ENCODE peak calls at places on chromosomes 3 and 15, in seven cellular contexts. One of them, this sample, is unnamed. For H3K9me3, the result is how much of the 10 kb centered on the place peaks cover.

GRCh38 chr3:8490079-8490552 is 11.5 kb upstream of the LMCD1 start:
- DNase-seq in transverse colon: no peak
- DNase-seq in esophagus muscularis mucosa: no peak
- DNase-seq in H1: no peak
- DNase-seq in sigmoid colon: no peak
- DNase-seq in stomach: no peak
- DNase-seq in A549: peak
- DNase-seq in this sample: no peak

GRCh38 chr3:124653071-124653470 is 77.2 kb upstream of the UMPS start:
- DNase-seq in A549: no peak
- DNase-seq in stomach: no peak
- DNase-seq in transverse colon: no peak
- DNase-seq in esophagus muscularis mucosa: no peak
- DNase-seq in sigmoid colon: no peak
- DNase-seq in H1: no peak
- DNase-seq in this sample: no peak

GRCh38 chr3:29291982-29292363 is 11.1 kb downstream of the RBMS3 start:
- DNase-seq in transverse colon: no peak
- DNase-seq in esophagus muscularis mucosa: no peak
- DNase-seq in stomach: no peak
- DNase-seq in sigmoid colon: no peak
- DNase-seq in H1: no peak
- DNase-seq in A549: no peak
- DNase-seq in this sample: no peak

GRCh38 chr3:173870976-173871375 is 473.4 kb downstream of the NLGN1 start:
- DNase-seq in transverse colon: no peak
- DNase-seq in stomach: no peak
- DNase-seq in esophagus muscularis mucosa: no peak
- DNase-seq in A549: no peak
- DNase-seq in H1: no peak
- DNase-seq in sigmoid colon: no peak
- DNase-seq in this sample: no peak

GRCh38 chr15:60961541-60961940 is 267.6 kb downstream of the RORA start:
- DNase-seq in H1: no peak
- DNase-seq in stomach: no peak
- DNase-seq in esophagus muscularis mucosa: peak
- DNase-seq in A549: no peak
- DNase-seq in sigmoid colon: no peak
- DNase-seq in transverse colon: no peak
- DNase-seq in this sample: no peak

GRCh38 chr3:190697901-190698300 is 164.6 kb downstream of the GMNC start:
- DNase-seq in A549: no peak
- DNase-seq in stomach: no peak
- DNase-seq in transverse colon: no peak
- DNase-seq in esophagus muscularis mucosa: no peak
- DNase-seq in sigmoid colon: no peak
- DNase-seq in H1: no peak
- DNase-seq in this sample: no peak

GRCh38 chr3:193843447-193844301 is 250.7 kb downstream of the OPA1 start:
- DNase-seq in A549: no peak
- DNase-seq in transverse colon: peak
- DNase-seq in sigmoid colon: no peak
- DNase-seq in esophagus muscularis mucosa: no peak
- DNase-seq in stomach: peak
- DNase-seq in H1: no peak
- DNase-seq in this sample: no peak

GRCh38 chr3:173021547-173022185 is 119.4 kb downstream of the SPATA16 start:
- DNase-seq in sigmoid colon: no peak
- DNase-seq in esophagus muscularis mucosa: no peak
- DNase-seq in stomach: no peak
- DNase-seq in A549: no peak
- DNase-seq in transverse colon: no peak
- DNase-seq in H1: no peak
- DNase-seq in this sample: no peak

GRCh38 chr15:39511915-39512260 is 69.0 kb upstream of the THBS1 start:
- DNase-seq in H1: no peak
- DNase-seq in transverse colon: no peak
- DNase-seq in esophagus muscularis mucosa: no peak
- DNase-seq in sigmoid colon: no peak
- DNase-seq in stomach: no peak
- DNase-seq in A549: no peak
- DNase-seq in this sample: no peak

GRCh38 chr3:196013587-196014487 is 68.1 kb downstream of the TFRC start:
- DNase-seq in transverse colon: no peak
- DNase-seq in sigmoid colon: no peak
- DNase-seq in stomach: no peak
- DNase-seq in A549: no peak
- DNase-seq in H1: no peak
- DNase-seq in esophagus muscularis mucosa: no peak
- DNase-seq in this sample: peak

GRCh38 chr3:55203006-55203405 is 275.1 kb upstream of the LRTM1 start:
- DNase-seq in esophagus muscularis mucosa: no peak
- DNase-seq in stomach: no peak
- DNase-seq in H1: no peak
- DNase-seq in A549: no peak
- DNase-seq in transverse colon: no peak
- DNase-seq in sigmoid colon: no peak
- DNase-seq in this sample: no peak

GRCh38 chr3:152718810-152719209 is 116.1 kb upstream of the P2RY1 start:
- DNase-seq in A549: no peak
- DNase-seq in transverse colon: no peak
- DNase-seq in H1: no peak
- DNase-seq in sigmoid colon: no peak
- DNase-seq in esophagus muscularis mucosa: no peak
- DNase-seq in stomach: no peak
- DNase-seq in this sample: no peak

GRCh38 chr3:28726840-28727239 is 378.2 kb upstream of the AZI2 start:
- DNase-seq in A549: peak
- DNase-seq in H1: peak
- DNase-seq in esophagus muscularis mucosa: no peak
- DNase-seq in stomach: peak
- DNase-seq in sigmoid colon: no peak
- DNase-seq in transverse colon: peak
- DNase-seq in this sample: no peak

GRCh38 chr3:166556955-166557354 is 719.7 kb upstream of the BCHE start:
- DNase-seq in transverse colon: no peak
- DNase-seq in sigmoid colon: no peak
- DNase-seq in A549: no peak
- DNase-seq in esophagus muscularis mucosa: no peak
- DNase-seq in stomach: no peak
- DNase-seq in H1: no peak
- DNase-seq in this sample: no peak

GRCh38 chr15:31607656-31608055 is 281.0 kb downstream of the KLF13 start:
- DNase-seq in transverse colon: no peak
- DNase-seq in sigmoid colon: no peak
- DNase-seq in esophagus muscularis mucosa: no peak
- DNase-seq in H1: no peak
- DNase-seq in A549: no peak
- DNase-seq in stomach: no peak
- DNase-seq in this sample: no peak

GRCh38 chr3:126126811-126127431 is 43.0 kb upstream of the SLC41A3 start:
- DNase-seq in stomach: peak
- DNase-seq in transverse colon: no peak
- DNase-seq in sigmoid colon: peak
- DNase-seq in esophagus muscularis mucosa: peak
- DNase-seq in A549: no peak
- DNase-seq in H1: no peak
- DNase-seq in this sample: peak

GRCh38 chr15:64938192-64938591 is 26.5 kb downstream of the ANKDD1A start:
- DNase-seq in sigmoid colon: no peak
- DNase-seq in H1: no peak
- DNase-seq in stomach: no peak
- DNase-seq in esophagus muscularis mucosa: peak
- DNase-seq in transverse colon: no peak
- DNase-seq in A549: no peak
- DNase-seq in this sample: no peak

GRCh38 chr3:109687626-109688025 is 350.3 kb upstream of the DPPA4 start:
- DNase-seq in H1: no peak
- DNase-seq in stomach: no peak
- DNase-seq in esophagus muscularis mucosa: no peak
- DNase-seq in A549: no peak
- DNase-seq in sigmoid colon: no peak
- DNase-seq in transverse colon: no peak
- DNase-seq in this sample: no peak

GRCh38 chr3:139309046-139309660 is 34.7 kb upstream of the MRPS22 start:
- DNase-seq in transverse colon: no peak
- DNase-seq in esophagus muscularis mucosa: no peak
- DNase-seq in sigmoid colon: no peak
- DNase-seq in H1: no peak
- DNase-seq in stomach: no peak
- DNase-seq in A549: no peak
- DNase-seq in this sample: no peak

GRCh38 chr3:52533623-52534280 is at the start of gene NT5DC2:
- DNase-seq in stomach: peak
- DNase-seq in H1: no peak
- DNase-seq in A549: peak
- DNase-seq in transverse colon: peak
- DNase-seq in esophagus muscularis mucosa: no peak
- DNase-seq in sigmoid colon: peak
- DNase-seq in this sample: peak

GRCh38 chr3:145557405-145557804 is 603.6 kb downstream of the PLOD2 start:
- DNase-seq in transverse colon: no peak
- DNase-seq in sigmoid colon: no peak
- DNase-seq in H1: peak
- DNase-seq in esophagus muscularis mucosa: no peak
- DNase-seq in A549: no peak
- DNase-seq in stomach: no peak
- DNase-seq in this sample: no peak

GRCh38 chr3:76345878-76346277 is 560.5 kb upstream of the ZNF717 start:
- DNase-seq in esophagus muscularis mucosa: no peak
- DNase-seq in transverse colon: no peak
- DNase-seq in A549: no peak
- DNase-seq in H1: no peak
- DNase-seq in stomach: no peak
- DNase-seq in sigmoid colon: no peak
- DNase-seq in this sample: no peak

GRCh38 chr3:184757010-184757651 is 45.3 kb upstream of the MAGEF1 start:
- DNase-seq in sigmoid colon: peak
- DNase-seq in esophagus muscularis mucosa: no peak
- DNase-seq in A549: no peak
- DNase-seq in stomach: peak
- DNase-seq in H1: no peak
- DNase-seq in transverse colon: peak
- DNase-seq in this sample: peak

GRCh38 chr3:42036483-42036823 is 54.7 kb upstream of the TRAK1 start:
- DNase-seq in transverse colon: no peak
- DNase-seq in stomach: no peak
- DNase-seq in esophagus muscularis mucosa: no peak
- DNase-seq in H1: no peak
- DNase-seq in sigmoid colon: peak
- DNase-seq in A549: peak
- DNase-seq in this sample: peak

GRCh38 chr15:59169337-59169736 is 37.3 kb upstream of the LDHAL6B start:
- DNase-seq in esophagus muscularis mucosa: no peak
- DNase-seq in A549: no peak
- DNase-seq in H1: no peak
- DNase-seq in stomach: no peak
- DNase-seq in sigmoid colon: no peak
- DNase-seq in transverse colon: no peak
- DNase-seq in this sample: no peak

GRCh38 chr3:195068481-195069080 is 202.4 kb downstream of the XXYLT1 start:
- DNase-seq in transverse colon: peak
- DNase-seq in esophagus muscularis mucosa: no peak
- DNase-seq in H1: no peak
- DNase-seq in stomach: no peak
- DNase-seq in A549: no peak
- DNase-seq in sigmoid colon: no peak
- DNase-seq in this sample: no peak

DNA sequence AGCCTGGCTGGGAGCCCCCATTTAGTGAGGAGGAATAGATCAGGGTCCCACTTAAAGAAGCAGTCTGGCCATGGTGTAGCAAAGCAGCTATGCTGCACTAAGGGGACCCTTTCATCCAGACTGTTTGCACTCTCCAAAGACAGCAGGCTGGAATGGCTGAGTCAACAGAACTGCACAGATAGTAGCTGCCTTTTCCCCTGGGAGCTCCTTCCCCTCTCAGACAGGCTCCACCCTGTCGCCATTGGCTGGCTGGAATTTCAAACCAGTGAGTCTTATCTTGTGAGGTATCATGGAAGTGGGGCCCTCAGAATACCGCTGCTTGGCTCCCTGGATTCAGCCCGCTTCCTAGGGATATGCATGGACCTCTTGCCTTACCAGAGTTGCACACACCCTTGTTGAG is 117.1 kb downstream of the EPHA6 start:
- DNase-seq in H1: no peak
- DNase-seq in A549: no peak
- DNase-seq in sigmoid colon: no peak
- DNase-seq in stomach: no peak
- DNase-seq in transverse colon: no peak
- DNase-seq in esophagus muscularis mucosa: no peak
- DNase-seq in this sample: no peak
- H3K9me3 ChIP-seq in H1: under half
- H3K9me3 ChIP-seq in A549: under half
- H3K9me3 ChIP-seq in sigmoid colon: under half
- H3K9me3 ChIP-seq in stomach: half or more
- H3K9me3 ChIP-seq in transverse colon: under half
- H3K9me3 ChIP-seq in esophagus muscularis mucosa: under half
- H3K9me3 ChIP-seq in this sample: under half

GRCh38 chr3:169812844-169813677 is at the start of the genes LRRC34 and LRRIQ4:
- DNase-seq in esophagus muscularis mucosa: no peak
- DNase-seq in sigmoid colon: peak
- DNase-seq in A549: no peak
- DNase-seq in transverse colon: peak
- DNase-seq in stomach: peak
- DNase-seq in H1: peak
- DNase-seq in this sample: peak
- TF ChIP-seq POLR2A in esophagus muscularis mucosa: no peak
- TF ChIP-seq POLR2A in sigmoid colon: no peak
- TF ChIP-seq POLR2A in A549: no peak
- TF ChIP-seq POLR2A in transverse colon: no peak
- TF ChIP-seq POLR2A in stomach: no peak
- TF ChIP-seq POLR2A in H1: no peak
- TF ChIP-seq POLR2A in this sample: no peak

GRCh38 chr15:68157074-68157473 is 48.1 kb downstream of the CALML4 start:
- DNase-seq in stomach: no peak
- DNase-seq in sigmoid colon: no peak
- DNase-seq in H1: no peak
- DNase-seq in A549: no peak
- DNase-seq in esophagus muscularis mucosa: no peak
- DNase-seq in transverse colon: no peak
- DNase-seq in this sample: no peak

GRCh38 chr15:68152342-68152741 is 52.8 kb downstream of the CALML4 start:
- DNase-seq in sigmoid colon: no peak
- DNase-seq in H1: no peak
- DNase-seq in A549: no peak
- DNase-seq in transverse colon: no peak
- DNase-seq in stomach: no peak
- DNase-seq in esophagus muscularis mucosa: no peak
- DNase-seq in this sample: no peak

GRCh38 chr15:68154923-68155559 is 50.1 kb downstream of the CALML4 start:
- DNase-seq in H1: peak
- DNase-seq in esophagus muscularis mucosa: no peak
- DNase-seq in sigmoid colon: no peak
- DNase-seq in stomach: peak
- DNase-seq in transverse colon: peak
- DNase-seq in A549: peak
- DNase-seq in this sample: no peak

GRCh38 chr15:68158046-68158628 is 47.0 kb downstream of the CALML4 start:
- DNase-seq in transverse colon: no peak
- DNase-seq in A549: no peak
- DNase-seq in stomach: no peak
- DNase-seq in H1: no peak
- DNase-seq in esophagus muscularis mucosa: no peak
- DNase-seq in sigmoid colon: no peak
- DNase-seq in this sample: no peak
- TF ChIP-seq EP300 in transverse colon: no peak
- TF ChIP-seq EP300 in A549: no peak
- TF ChIP-seq EP300 in stomach: no peak
- TF ChIP-seq EP300 in H1: no peak
- TF ChIP-seq EP300 in esophagus muscularis mucosa: peak
- TF ChIP-seq EP300 in sigmoid colon: no peak
- TF ChIP-seq EP300 in this sample: no peak

GRCh38 chr3:107521466-107522059 is 1.2 kb upstream of the BBX start:
- DNase-seq in esophagus muscularis mucosa: no peak
- DNase-seq in H1: no peak
- DNase-seq in A549: no peak
- DNase-seq in sigmoid colon: no peak
- DNase-seq in stomach: no peak
- DNase-seq in transverse colon: no peak
- DNase-seq in this sample: no peak
- H3K9me3 ChIP-seq in esophagus muscularis mucosa: under half
- H3K9me3 ChIP-seq in H1: under half
- H3K9me3 ChIP-seq in A549: under half
- H3K9me3 ChIP-seq in sigmoid colon: under half
- H3K9me3 ChIP-seq in stomach: under half
- H3K9me3 ChIP-seq in transverse colon: under half
- H3K9me3 ChIP-seq in this sample: under half